ENCODE peak calls at places on chromosomes 1 and 21, in eight cellular contexts. One of them, this sample, is unnamed. For H3K36me3 and H3K27me3, the result is how much of the 10 kb centered on the place peaks cover.

GRCh38 chr21:34363733-34364132 is at the start of gene KCNE2:
- DNase-seq in stomach: peak
- DNase-seq in ovary: no peak
- DNase-seq in gastrocnemius medialis: no peak
- DNase-seq in uterus: no peak
- DNase-seq in right lobe of liver: peak
- DNase-seq in thoracic aorta: no peak
- DNase-seq in heart right ventricle: no peak
- DNase-seq in this sample: no peak

GRCh38 chr1:208149776-208150514 is 94.2 kb downstream of the PLXNA2 start:
- DNase-seq in right lobe of liver: peak
- DNase-seq in uterus: no peak
- DNase-seq in stomach: peak
- DNase-seq in thoracic aorta: no peak
- DNase-seq in gastrocnemius medialis: no peak
- DNase-seq in ovary: no peak
- DNase-seq in heart right ventricle: peak
- DNase-seq in this sample: peak

GRCh38 chr1:43276673-43277072 is 6.9 kb downstream of the TMEM125 start:
- DNase-seq in uterus: no peak
- DNase-seq in right lobe of liver: peak
- DNase-seq in stomach: peak
- DNase-seq in ovary: no peak
- DNase-seq in gastrocnemius medialis: no peak
- DNase-seq in thoracic aorta: no peak
- DNase-seq in heart right ventricle: no peak
- DNase-seq in this sample: no peak

GRCh38 chr1:25816112-25816718 is 3.5 kb upstream of the MTFR1L start:
- DNase-seq in gastrocnemius medialis: no peak
- DNase-seq in heart right ventricle: no peak
- DNase-seq in uterus: no peak
- DNase-seq in stomach: no peak
- DNase-seq in right lobe of liver: no peak
- DNase-seq in thoracic aorta: no peak
- DNase-seq in ovary: no peak
- DNase-seq in this sample: no peak

GRCh38 chr1:231612393-231613089 is 14.0 kb upstream of the DISC1 start:
- DNase-seq in right lobe of liver: no peak
- DNase-seq in thoracic aorta: no peak
- DNase-seq in uterus: no peak
- DNase-seq in gastrocnemius medialis: no peak
- DNase-seq in heart right ventricle: no peak
- DNase-seq in stomach: peak
- DNase-seq in ovary: no peak
- DNase-seq in this sample: no peak

GRCh38 chr1:36885537-36886441 is 148.5 kb downstream of the GRIK3 start:
- DNase-seq in gastrocnemius medialis: no peak
- DNase-seq in right lobe of liver: no peak
- DNase-seq in heart right ventricle: no peak
- DNase-seq in thoracic aorta: no peak
- DNase-seq in ovary: no peak
- DNase-seq in stomach: peak
- DNase-seq in uterus: no peak
- DNase-seq in this sample: peak

GRCh38 chr1:107680579-107680985 is 284.4 kb downstream of the VAV3 start:
- DNase-seq in gastrocnemius medialis: no peak
- DNase-seq in uterus: no peak
- DNase-seq in right lobe of liver: no peak
- DNase-seq in stomach: no peak
- DNase-seq in thoracic aorta: no peak
- DNase-seq in ovary: no peak
- DNase-seq in heart right ventricle: no peak
- DNase-seq in this sample: no peak

GRCh38 chr1:176102700-176103244 is 104.3 kb downstream of the COP1 start:
- DNase-seq in ovary: no peak
- DNase-seq in heart right ventricle: no peak
- DNase-seq in stomach: no peak
- DNase-seq in uterus: no peak
- DNase-seq in thoracic aorta: no peak
- DNase-seq in gastrocnemius medialis: no peak
- DNase-seq in right lobe of liver: no peak
- DNase-seq in this sample: no peak

GRCh38 chr1:116913941-116914340 is 4.2 kb downstream of the PTGFRN start:
- DNase-seq in uterus: no peak
- DNase-seq in stomach: no peak
- DNase-seq in heart right ventricle: no peak
- DNase-seq in gastrocnemius medialis: no peak
- DNase-seq in thoracic aorta: no peak
- DNase-seq in right lobe of liver: no peak
- DNase-seq in ovary: no peak
- DNase-seq in this sample: no peak

GRCh38 chr1:159831696-159832225 is 5.1 kb downstream of the SLAMF8 start:
- DNase-seq in stomach: no peak
- DNase-seq in right lobe of liver: no peak
- DNase-seq in uterus: no peak
- DNase-seq in ovary: no peak
- DNase-seq in thoracic aorta: no peak
- DNase-seq in gastrocnemius medialis: no peak
- DNase-seq in heart right ventricle: no peak
- DNase-seq in this sample: no peak

GRCh38 chr21:20334585-20334984 is 663.6 kb upstream of the NCAM2 start:
- DNase-seq in gastrocnemius medialis: no peak
- DNase-seq in heart right ventricle: no peak
- DNase-seq in stomach: no peak
- DNase-seq in right lobe of liver: no peak
- DNase-seq in ovary: no peak
- DNase-seq in uterus: no peak
- DNase-seq in thoracic aorta: no peak
- DNase-seq in this sample: no peak

GRCh38 chr1:10074855-10075418 is 42.2 kb downstream of the UBE4B start:
- DNase-seq in thoracic aorta: no peak
- DNase-seq in stomach: no peak
- DNase-seq in gastrocnemius medialis: no peak
- DNase-seq in uterus: peak
- DNase-seq in right lobe of liver: no peak
- DNase-seq in heart right ventricle: no peak
- DNase-seq in ovary: no peak
- DNase-seq in this sample: no peak

GRCh38 chr21:46168659-46169386 is 13.4 kb upstream of the FTCD start:
- DNase-seq in stomach: no peak
- DNase-seq in gastrocnemius medialis: no peak
- DNase-seq in thoracic aorta: no peak
- DNase-seq in heart right ventricle: no peak
- DNase-seq in uterus: no peak
- DNase-seq in ovary: peak
- DNase-seq in right lobe of liver: no peak
- DNase-seq in this sample: peak

GRCh38 chr1:215597961-215598360 is 30.9 kb downstream of the KCTD3 start:
- DNase-seq in thoracic aorta: no peak
- DNase-seq in right lobe of liver: no peak
- DNase-seq in gastrocnemius medialis: no peak
- DNase-seq in stomach: no peak
- DNase-seq in uterus: no peak
- DNase-seq in ovary: no peak
- DNase-seq in heart right ventricle: no peak
- DNase-seq in this sample: no peak

GRCh38 chr1:34899471-34899870 is 30.0 kb downstream of the DLGAP3 start:
- DNase-seq in heart right ventricle: no peak
- DNase-seq in thoracic aorta: no peak
- DNase-seq in stomach: no peak
- DNase-seq in ovary: no peak
- DNase-seq in uterus: no peak
- DNase-seq in right lobe of liver: peak
- DNase-seq in gastrocnemius medialis: no peak
- DNase-seq in this sample: no peak

GRCh38 chr1:9294910-9295636 is 2.4 kb downstream of the SPSB1 start:
- DNase-seq in ovary: no peak
- DNase-seq in thoracic aorta: no peak
- DNase-seq in gastrocnemius medialis: no peak
- DNase-seq in uterus: no peak
- DNase-seq in right lobe of liver: no peak
- DNase-seq in stomach: no peak
- DNase-seq in heart right ventricle: no peak
- DNase-seq in this sample: peak

GRCh38 chr1:241639653-241640148 is 468 bp downstream of the CHML start:
- DNase-seq in right lobe of liver: peak
- DNase-seq in ovary: peak
- DNase-seq in stomach: no peak
- DNase-seq in gastrocnemius medialis: no peak
- DNase-seq in uterus: peak
- DNase-seq in heart right ventricle: peak
- DNase-seq in thoracic aorta: no peak
- DNase-seq in this sample: peak

GRCh38 chr1:153545067-153546055 is at the start of gene S100A4:
- DNase-seq in gastrocnemius medialis: peak
- DNase-seq in ovary: peak
- DNase-seq in uterus: peak
- DNase-seq in stomach: peak
- DNase-seq in right lobe of liver: peak
- DNase-seq in heart right ventricle: peak
- DNase-seq in thoracic aorta: peak
- DNase-seq in this sample: peak

DNA sequence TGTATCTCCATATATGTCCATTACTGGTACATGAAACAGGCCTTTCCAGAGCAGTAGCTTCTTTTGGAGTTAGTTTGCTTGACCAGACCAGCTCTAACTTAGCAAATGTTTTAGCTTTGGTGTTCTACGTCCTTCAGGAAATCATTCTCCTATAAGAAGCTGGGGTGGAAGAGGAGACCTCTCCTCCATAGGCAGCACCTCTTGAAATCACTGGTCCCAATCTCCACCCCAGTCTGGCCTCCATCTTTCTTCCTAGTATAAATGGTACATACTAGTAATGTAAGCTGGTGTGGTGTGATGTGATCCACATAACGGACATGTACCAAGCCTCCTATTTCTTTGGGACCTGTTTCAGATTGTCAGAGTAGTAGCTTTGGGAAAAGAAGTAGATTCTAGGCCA is 171.4 kb downstream of the DHRS3 start:
- DNase-seq in right lobe of liver: no peak
- DNase-seq in thoracic aorta: no peak
- DNase-seq in ovary: no peak
- DNase-seq in heart right ventricle: no peak
- DNase-seq in uterus: no peak
- DNase-seq in gastrocnemius medialis: no peak
- DNase-seq in stomach: no peak
- DNase-seq in this sample: no peak
- H3K27ac ChIP-seq in right lobe of liver: no peak
- H3K27ac ChIP-seq in thoracic aorta: peak
- H3K27ac ChIP-seq in ovary: no peak
- H3K27ac ChIP-seq in heart right ventricle: no peak
- H3K27ac ChIP-seq in uterus: peak
- H3K27ac ChIP-seq in gastrocnemius medialis: peak
- H3K27ac ChIP-seq in stomach: peak
- H3K27ac ChIP-seq in this sample: no peak

DNA sequence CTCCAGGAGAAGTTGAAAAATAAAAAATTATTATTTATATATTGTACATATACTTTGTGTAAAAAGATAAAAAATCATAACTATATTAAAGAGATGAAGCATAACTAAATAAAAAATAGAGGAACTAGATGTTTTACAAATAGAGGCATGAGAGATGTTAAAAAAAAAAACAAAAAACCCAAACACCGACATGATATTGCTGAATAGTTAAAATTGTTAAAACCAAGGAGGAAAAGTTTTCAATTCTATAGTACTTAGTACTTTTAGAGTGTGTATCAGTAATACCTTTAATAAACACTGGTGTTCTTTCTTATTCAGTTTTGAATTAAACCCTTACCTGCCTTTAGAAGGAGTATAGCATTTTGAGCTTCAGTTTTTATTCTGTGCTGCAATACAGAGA is 32.1 kb downstream of the BACH1 start:
- DNase-seq in gastrocnemius medialis: no peak
- DNase-seq in uterus: no peak
- DNase-seq in stomach: no peak
- DNase-seq in ovary: no peak
- DNase-seq in heart right ventricle: no peak
- DNase-seq in thoracic aorta: no peak
- DNase-seq in right lobe of liver: no peak
- DNase-seq in this sample: no peak
- H3K36me3 ChIP-seq in gastrocnemius medialis: under half
- H3K36me3 ChIP-seq in uterus: under half
- H3K36me3 ChIP-seq in stomach: under half
- H3K36me3 ChIP-seq in ovary: under half
- H3K36me3 ChIP-seq in heart right ventricle: under half
- H3K36me3 ChIP-seq in thoracic aorta: under half
- H3K36me3 ChIP-seq in right lobe of liver: under half
- H3K36me3 ChIP-seq in this sample: half or more

DNA sequence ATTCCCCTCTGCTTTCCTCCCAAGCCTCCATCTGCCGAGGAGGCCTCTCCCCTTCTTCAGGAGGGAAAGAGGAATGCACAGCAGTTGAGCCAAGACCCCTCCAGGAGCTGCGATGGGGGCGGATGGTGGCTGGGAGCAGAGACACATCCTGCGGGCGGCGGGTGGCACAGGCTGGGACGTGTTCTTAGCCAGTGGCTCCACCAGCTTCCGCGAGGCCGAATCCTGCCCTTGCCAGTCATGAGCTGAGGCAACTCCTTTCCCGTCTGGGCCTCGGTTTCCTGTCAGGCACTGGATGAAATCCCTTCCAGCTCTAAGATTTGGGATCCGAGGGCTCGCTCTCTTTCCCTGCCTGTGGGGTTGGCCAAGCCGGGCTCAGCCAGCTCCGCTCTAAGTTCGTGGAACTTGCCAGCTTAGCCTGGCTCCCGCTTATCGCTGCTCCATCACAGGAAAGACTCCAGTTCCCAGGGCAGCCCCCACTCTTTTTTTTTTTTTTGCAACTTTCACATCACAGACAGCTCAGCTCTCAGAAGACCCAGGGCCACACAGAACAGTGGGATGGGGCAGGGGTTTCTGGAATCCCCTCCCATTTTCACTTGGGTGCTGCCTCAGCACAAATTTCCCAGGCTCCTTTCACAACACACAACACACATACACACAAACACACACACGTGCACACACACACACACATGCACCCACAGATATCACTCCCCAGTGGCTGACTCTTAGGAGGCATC is 504 bp downstream of the MYOM3 start:
- DNase-seq in uterus: peak
- DNase-seq in right lobe of liver: no peak
- DNase-seq in ovary: no peak
- DNase-seq in thoracic aorta: peak
- DNase-seq in gastrocnemius medialis: no peak
- DNase-seq in stomach: no peak
- DNase-seq in heart right ventricle: no peak
- DNase-seq in this sample: no peak
- H3K27me3 ChIP-seq in uterus: under half
- H3K27me3 ChIP-seq in right lobe of liver: under half
- H3K27me3 ChIP-seq in ovary: under half
- H3K27me3 ChIP-seq in thoracic aorta: under half
- H3K27me3 ChIP-seq in gastrocnemius medialis: under half
- H3K27me3 ChIP-seq in stomach: under half
- H3K27me3 ChIP-seq in heart right ventricle: under half
- H3K27me3 ChIP-seq in this sample: under half

DNA sequence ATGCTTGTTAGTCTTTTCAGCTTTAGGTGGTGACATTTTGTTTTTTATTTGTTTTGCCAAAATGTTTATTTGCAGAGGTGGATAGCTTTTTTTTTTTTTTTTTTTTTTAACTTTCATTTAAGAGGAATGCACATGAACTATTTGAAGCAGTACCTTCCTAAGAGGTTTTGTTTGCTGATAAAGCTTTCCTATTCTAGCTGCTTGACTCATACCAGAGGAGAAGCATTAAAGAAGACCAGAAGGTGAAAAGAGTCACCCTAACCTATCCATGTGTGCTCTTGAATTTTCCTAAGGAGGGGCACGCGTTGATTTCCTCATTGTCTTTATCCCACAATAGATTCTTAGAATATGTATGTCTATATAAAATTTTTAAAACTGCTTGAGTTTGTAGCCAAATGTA is 57.7 kb downstream of the PRDM2 start:
- DNase-seq in uterus: no peak
- DNase-seq in thoracic aorta: no peak
- DNase-seq in gastrocnemius medialis: no peak
- DNase-seq in ovary: no peak
- DNase-seq in stomach: no peak
- DNase-seq in heart right ventricle: no peak
- DNase-seq in right lobe of liver: no peak
- DNase-seq in this sample: no peak
- H3K27ac ChIP-seq in uterus: no peak
- H3K27ac ChIP-seq in thoracic aorta: no peak
- H3K27ac ChIP-seq in gastrocnemius medialis: peak
- H3K27ac ChIP-seq in ovary: no peak
- H3K27ac ChIP-seq in stomach: peak
- H3K27ac ChIP-seq in heart right ventricle: peak
- H3K27ac ChIP-seq in right lobe of liver: no peak
- H3K27ac ChIP-seq in this sample: peak